ENCODE peak calls at places on chromosomes 6 and 20, in five cellular contexts. I is fibroblast of lung, R is H9, W is hepatocyte, T is Karpas-422. Y is an unnamed sample.

GRCh38 chr6:52595000-52595795 is 18.3 kb upstream of the TRAM2 start:
- DNase-seq in I (peak; percentile 93), W (peak; percentile 67), T (no peak), R (peak; percentile 43), Y (peak; percentile 68)

GRCh38 chr20:63835031-63835858 is 4.2 kb upstream of the ZBTB46 start:
- DNase-seq in W (peak; percentile 96), R (peak; percentile 97), T (no peak), I (peak; percentile 98), Y (no peak)

GRCh38 chr20:57076202-57076651 is 190.2 kb downstream of the BMP7 start:
- DNase-seq in R (no peak), T (no peak), I (peak; percentile 86), W (peak; percentile 42), Y (no peak)

GRCh38 chr20:51067792-51068191 is 44.9 kb upstream of the KCNG1 start:
- DNase-seq in W (no peak), R (no peak), T (no peak), I (peak; percentile 15), Y (no peak)

GRCh38 chr6:46990031-46990644 is 52.0 kb downstream of the ADGRF1 start:
- DNase-seq in T (no peak), W (no peak), R (no peak), I (no peak), Y (no peak)

GRCh38 chr6:154448448-154449096 is 61.9 kb downstream of the CNKSR3 start:
- DNase-seq in W (peak; percentile 37), I (peak; percentile 94), R (no peak), T (no peak), Y (no peak)

GRCh38 chr6:69022991-69023390 is 387.9 kb downstream of the ADGRB3 start:
- DNase-seq in W (no peak), T (no peak), I (peak; percentile 82), R (no peak), Y (no peak)

GRCh38 chr20:1624811-1625690 is 5.2 kb upstream of the SIRPB1 start:
- DNase-seq in R (no peak), W (peak; percentile 0), T (no peak), I (no peak), Y (no peak)

GRCh38 chr20:21174425-21175239 is 48.8 kb downstream of the KIZ start:
- DNase-seq in T (no peak), W (no peak), I (no peak), R (no peak), Y (no peak)

GRCh38 chr6:121515615-121516265 is 80.3 kb downstream of the GJA1 start:
- DNase-seq in W (no peak), T (no peak), I (peak; percentile 95), R (no peak), Y (no peak)

GRCh38 chr6:104736545-104736944 is 123.2 kb downstream of the HACE1 start:
- DNase-seq in I (no peak), T (no peak), W (no peak), R (no peak), Y (no peak)

GRCh38 chr6:109339906-109340678 is 42.2 kb downstream of the CD164 start:
- DNase-seq in R (no peak), W (no peak), T (no peak), I (no peak), Y (no peak)

GRCh38 chr20:3172933-3173581 is at the start of gene LZTS3:
- DNase-seq in I (peak; percentile 52), R (peak; percentile 86), T (peak; percentile 90), W (peak; percentile 93), Y (peak; percentile 72)

GRCh38 chr6:85362652-85363310 is 87.1 kb upstream of the NT5E start:
- DNase-seq in R (no peak), I (peak; percentile 66), T (no peak), W (no peak), Y (no peak)

GRCh38 chr20:13267231-13267630 is 46.2 kb downstream of the ISM1 start:
- DNase-seq in T (no peak), W (no peak), R (no peak), I (no peak), Y (no peak)

GRCh38 chr6:84329077-84329476 is 101.6 kb upstream of the CEP162 start:
- DNase-seq in I (no peak), T (no peak), W (no peak), R (no peak), Y (no peak)

GRCh38 chr6:36815962-36816735 is 23.1 kb downstream of the CPNE5 start:
- DNase-seq in R (no peak), T (no peak), W (no peak), I (no peak), Y (no peak)

GRCh38 chr6:127966616-127967015 is 65.8 kb upstream of the THEMIS start:
- DNase-seq in T (no peak), I (peak; percentile 51), W (no peak), R (no peak), Y (no peak)

GRCh38 chr6:161115468-161115867 is 123.9 kb downstream of the MAP3K4 start:
- DNase-seq in T (no peak), R (no peak), I (no peak), W (no peak), Y (no peak)

GRCh38 chr6:20217476-20217855 is 5.2 kb upstream of the MBOAT1 start:
- DNase-seq in T (no peak), W (no peak), I (no peak), R (no peak), Y (no peak)

GRCh38 chr6:96164802-96165201 is 149.0 kb downstream of the FUT9 start:
- DNase-seq in T (no peak), R (no peak), W (no peak), I (peak; percentile 50), Y (no peak)

GRCh38 chr6:116543149-116543548 is 2.3 kb downstream of the TRAPPC3L start:
- DNase-seq in T (no peak), I (peak; percentile 22), W (no peak), R (no peak), Y (no peak)

GRCh38 chr20:61628901-61629300 is 376.8 kb downstream of the CDH4 start:
- DNase-seq in I (peak; percentile 25), R (no peak), T (peak; percentile 70), W (no peak), Y (no peak)

GRCh38 chr6:131787955-131788712 is 19.7 kb upstream of the ENPP1 start:
- DNase-seq in T (no peak), I (peak; percentile 48), W (peak; percentile 37), R (no peak), Y (no peak)

GRCh38 chr6:71529769-71530168 is 241.2 kb downstream of the OGFRL1 start:
- DNase-seq in I (no peak), T (no peak), R (no peak), W (no peak), Y (no peak)

GRCh38 chr6:85644374-85644762 is 1.7 kb upstream of the SYNCRIP start:
- DNase-seq in I (no peak), W (peak; percentile 13), R (no peak), T (no peak), Y (no peak)

GRCh38 chr20:47126709-47127108 is 229.8 kb downstream of the ZMYND8 start:
- DNase-seq in W (no peak), I (peak; percentile 82), R (no peak), T (no peak), Y (no peak)

GRCh38 chr6:44037847-44038542 is 89.3 kb downstream of the MRPL14 start:
- DNase-seq in W (no peak), R (no peak), T (no peak), I (no peak), Y (no peak)

DNA sequence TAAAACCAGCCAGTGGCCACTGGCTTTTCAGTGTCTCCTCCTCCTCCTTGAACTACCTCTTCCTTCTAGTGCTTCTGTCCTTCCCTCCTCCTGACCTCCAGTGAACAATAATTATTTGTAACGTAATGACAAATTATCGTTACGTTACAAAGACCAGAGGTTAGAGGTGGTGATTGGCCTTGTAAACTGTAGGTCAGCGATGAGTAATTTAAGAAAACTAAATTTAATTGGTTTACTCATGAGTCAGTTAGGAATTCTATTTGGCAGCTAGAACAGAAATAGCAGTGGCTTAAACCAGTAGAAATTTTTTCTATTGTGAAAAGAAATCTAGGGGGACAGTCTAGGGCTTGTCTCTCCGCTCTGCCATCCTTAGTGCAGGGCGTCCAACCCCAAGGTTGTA is 38.8 kb downstream of the PPARD start:
- DNase-seq in W (no peak), I (peak; percentile 75), R (no peak), T (no peak), Y (no peak)
- H3K4me2 ChIP-seq in W (no peak overlapping the region), I (peak overlapping the region; percentile 57), R (no peak overlapping the region), T (no peak overlapping the region), Y (no peak overlapping the region)

DNA sequence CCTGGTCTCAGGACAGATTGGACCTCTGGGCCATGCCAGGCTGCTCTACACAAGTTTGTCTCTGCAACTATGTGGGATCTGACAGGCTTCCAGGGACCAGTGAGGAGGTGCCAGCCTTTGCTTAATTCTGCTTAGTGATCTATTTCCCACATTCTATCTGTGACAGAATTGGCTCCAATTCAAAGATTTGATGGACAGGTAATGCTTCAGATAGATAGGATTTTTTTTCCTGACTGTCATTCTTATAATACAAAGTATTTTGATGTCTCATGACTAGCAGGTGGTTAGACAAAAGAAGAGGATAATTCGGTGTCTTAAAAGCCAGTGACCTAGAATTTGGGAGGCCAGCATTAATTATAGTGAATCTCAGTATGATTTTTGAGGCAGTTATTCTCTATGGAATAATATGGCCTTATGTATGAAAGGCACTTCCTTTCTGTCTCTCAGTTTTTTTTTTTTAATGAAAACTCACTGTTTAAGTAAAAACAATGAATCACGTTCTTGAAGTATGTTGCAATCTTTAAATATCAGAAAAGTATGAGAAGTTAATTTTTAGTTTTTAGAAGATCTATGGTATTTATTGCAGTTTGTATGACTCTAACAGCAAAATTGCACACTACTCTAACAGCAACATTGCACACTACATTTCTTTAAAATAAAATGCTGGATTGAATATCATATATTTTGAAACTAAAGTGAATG is 43.7 kb downstream of the TMEM200A start:
- DNase-seq in I (no peak), T (no peak), R (no peak), W (no peak), Y (no peak)
- H3K27ac ChIP-seq in I (no peak overlapping the region), T (no peak overlapping the region), R (no peak overlapping the region), W (no peak overlapping the region), Y (no peak overlapping the region)

GRCh38 chr6:6235786-6236185 is 84.7 kb downstream of the F13A1 start:
- DNase-seq in W (no peak), R (no peak), T (no peak), I (no peak), Y (no peak)

GRCh38 chr6:6236730-6237469 is 83.6 kb downstream of the F13A1 start:
- DNase-seq in I (no peak), W (no peak), T (no peak), R (no peak), Y (no peak)

GRCh38 chr6:6230286-6230685 is 90.2 kb downstream of the F13A1 start:
- DNase-seq in R (no peak), I (no peak), T (peak; percentile 70), W (peak; percentile 71), Y (peak; percentile 44)

GRCh38 chr6:6234963-6235362 is 85.5 kb downstream of the F13A1 start:
- DNase-seq in T (no peak), R (no peak), I (no peak), W (no peak), Y (no peak)
- H2AFZ ChIP-seq in T (no peak overlapping the region), R (no peak overlapping the region), I (no peak overlapping the region), W (no peak overlapping the region), Y (peak overlapping the region; percentile 35)

GRCh38 chr6:34793877-34794276 is 2.0 kb downstream of the BLTP3A start:
- DNase-seq in T (no peak), W (no peak), R (no peak), I (no peak), Y (no peak)
- H3K4me2 ChIP-seq in T (peak overlapping the region; percentile 84), W (peak overlapping the region; percentile 84), R (no peak overlapping the region), I (no peak overlapping the region), Y (peak overlapping the region; percentile 89)

DNA sequence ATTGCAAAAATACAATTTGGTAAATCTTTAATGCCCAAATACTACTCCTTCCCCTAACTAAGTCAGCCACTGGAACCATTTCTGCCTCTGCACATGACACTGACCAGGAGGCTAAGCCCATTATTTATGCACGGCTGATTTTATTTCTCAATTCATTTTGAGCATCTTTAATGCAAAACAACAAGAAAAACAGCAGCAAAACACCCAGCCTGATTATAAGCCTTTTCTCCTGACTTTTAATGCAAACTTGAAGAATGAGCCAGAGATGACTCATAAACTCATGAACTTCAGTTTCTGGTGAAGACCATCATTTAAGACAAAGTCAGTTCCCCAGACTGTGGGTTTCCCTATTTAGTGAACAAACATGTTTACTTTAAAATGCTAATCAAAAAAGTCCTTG is 51.6 kb downstream of the CYP24A1 start:
- DNase-seq in R (no peak), W (peak; percentile 24), T (no peak), I (peak; percentile 84), Y (no peak)
- H3K27ac ChIP-seq in R (no peak overlapping the region), W (peak overlapping the region; percentile 93), T (no peak overlapping the region), I (no peak overlapping the region), Y (no peak overlapping the region)